ENCODE peak calls at places on chromosomes 4 and X, in nine cellular contexts. One of them, this sample, is unnamed.

GRCh38 chr4:17688011-17688441 is 73.6 kb downstream of the MED28 start:
- DNase-seq in testis: no peak
- DNase-seq in heart left ventricle: no peak
- DNase-seq in suprapubic skin: no peak
- DNase-seq in stomach: no peak
- DNase-seq in right lobe of liver: no peak
- DNase-seq in A549: no peak
- DNase-seq in IMR-90: no peak
- DNase-seq in breast epithelium: no peak
- DNase-seq in this sample: no peak

GRCh38 chr4:893276-893994 is 38.7 kb downstream of the GAK start:
- DNase-seq in testis: no peak
- DNase-seq in heart left ventricle: no peak
- DNase-seq in suprapubic skin: no peak
- DNase-seq in stomach: no peak
- DNase-seq in right lobe of liver: no peak
- DNase-seq in A549: no peak
- DNase-seq in IMR-90: no peak
- DNase-seq in breast epithelium: no peak
- DNase-seq in this sample: no peak

GRCh38 chr4:92263010-92263409 is 40.8 kb upstream of the GRID2 start:
- DNase-seq in testis: no peak
- DNase-seq in heart left ventricle: no peak
- DNase-seq in suprapubic skin: no peak
- DNase-seq in stomach: no peak
- DNase-seq in right lobe of liver: no peak
- DNase-seq in A549: no peak
- DNase-seq in IMR-90: no peak
- DNase-seq in breast epithelium: no peak
- DNase-seq in this sample: no peak

GRCh38 chrX:19514791-19515614 is at the start of gene MAP3K15:
- DNase-seq in testis: peak
- DNase-seq in heart left ventricle: no peak
- DNase-seq in suprapubic skin: no peak
- DNase-seq in stomach: peak
- DNase-seq in right lobe of liver: peak
- DNase-seq in A549: peak
- DNase-seq in IMR-90: no peak
- DNase-seq in breast epithelium: no peak
- DNase-seq in this sample: no peak

GRCh38 chr4:14446311-14446710 is 556.0 kb upstream of the CPEB2 start:
- DNase-seq in testis: no peak
- DNase-seq in heart left ventricle: no peak
- DNase-seq in suprapubic skin: no peak
- DNase-seq in stomach: no peak
- DNase-seq in right lobe of liver: no peak
- DNase-seq in A549: no peak
- DNase-seq in IMR-90: peak
- DNase-seq in breast epithelium: no peak
- DNase-seq in this sample: no peak

GRCh38 chrX:96480081-96480480 is 204.6 kb upstream of the DIAPH2 start:
- DNase-seq in testis: no peak
- DNase-seq in heart left ventricle: no peak
- DNase-seq in suprapubic skin: no peak
- DNase-seq in stomach: no peak
- DNase-seq in right lobe of liver: no peak
- DNase-seq in A549: no peak
- DNase-seq in IMR-90: peak
- DNase-seq in breast epithelium: no peak
- DNase-seq in this sample: no peak

GRCh38 chrX:51866156-51866555 is 27.3 kb upstream of the MAGED1 start:
- DNase-seq in testis: no peak
- DNase-seq in heart left ventricle: no peak
- DNase-seq in suprapubic skin: no peak
- DNase-seq in stomach: no peak
- DNase-seq in right lobe of liver: no peak
- DNase-seq in A549: no peak
- DNase-seq in IMR-90: peak
- DNase-seq in breast epithelium: no peak
- DNase-seq in this sample: no peak

GRCh38 chrX:39714471-39714870 is 383.3 kb downstream of the BCOR start:
- DNase-seq in testis: no peak
- DNase-seq in heart left ventricle: no peak
- DNase-seq in suprapubic skin: no peak
- DNase-seq in stomach: no peak
- DNase-seq in right lobe of liver: no peak
- DNase-seq in A549: no peak
- DNase-seq in IMR-90: no peak
- DNase-seq in breast epithelium: no peak
- DNase-seq in this sample: no peak

GRCh38 chrX:106726485-106727437 is at the start of gene RNF128:
- DNase-seq in testis: peak
- DNase-seq in heart left ventricle: peak
- DNase-seq in suprapubic skin: peak
- DNase-seq in stomach: peak
- DNase-seq in right lobe of liver: peak
- DNase-seq in A549: peak
- DNase-seq in IMR-90: peak
- DNase-seq in breast epithelium: no peak
- DNase-seq in this sample: no peak

GRCh38 chrX:97743014-97743413 is 859.3 kb downstream of the RPA4 start:
- DNase-seq in testis: no peak
- DNase-seq in heart left ventricle: no peak
- DNase-seq in suprapubic skin: no peak
- DNase-seq in stomach: no peak
- DNase-seq in right lobe of liver: no peak
- DNase-seq in A549: no peak
- DNase-seq in IMR-90: no peak
- DNase-seq in breast epithelium: no peak
- DNase-seq in this sample: no peak

GRCh38 chr4:149264093-149264733 is 551.4 kb downstream of the IQCM start:
- DNase-seq in testis: peak
- DNase-seq in heart left ventricle: peak
- DNase-seq in suprapubic skin: no peak
- DNase-seq in stomach: peak
- DNase-seq in right lobe of liver: peak
- DNase-seq in A549: no peak
- DNase-seq in IMR-90: peak
- DNase-seq in breast epithelium: no peak
- DNase-seq in this sample: no peak

GRCh38 chr4:73701116-73701515 is 39.3 kb upstream of the CXCL8 start:
- DNase-seq in testis: no peak
- DNase-seq in heart left ventricle: no peak
- DNase-seq in suprapubic skin: no peak
- DNase-seq in stomach: no peak
- DNase-seq in right lobe of liver: no peak
- DNase-seq in A549: no peak
- DNase-seq in IMR-90: peak
- DNase-seq in breast epithelium: no peak
- DNase-seq in this sample: no peak

GRCh38 chr4:105306158-105306781 is 159.6 kb downstream of the TET2 start:
- DNase-seq in testis: no peak
- DNase-seq in heart left ventricle: no peak
- DNase-seq in suprapubic skin: no peak
- DNase-seq in stomach: no peak
- DNase-seq in right lobe of liver: no peak
- DNase-seq in A549: no peak
- DNase-seq in IMR-90: no peak
- DNase-seq in breast epithelium: no peak
- DNase-seq in this sample: no peak

GRCh38 chr4:40484346-40484745 is 145.3 kb downstream of the RBM47 start:
- DNase-seq in testis: no peak
- DNase-seq in heart left ventricle: no peak
- DNase-seq in suprapubic skin: no peak
- DNase-seq in stomach: no peak
- DNase-seq in right lobe of liver: no peak
- DNase-seq in A549: no peak
- DNase-seq in IMR-90: no peak
- DNase-seq in breast epithelium: no peak
- DNase-seq in this sample: no peak

GRCh38 chr4:108113229-108113628 is 55.5 kb downstream of the LEF1 start:
- DNase-seq in testis: no peak
- DNase-seq in heart left ventricle: no peak
- DNase-seq in suprapubic skin: no peak
- DNase-seq in stomach: no peak
- DNase-seq in right lobe of liver: no peak
- DNase-seq in A549: no peak
- DNase-seq in IMR-90: no peak
- DNase-seq in breast epithelium: no peak
- DNase-seq in this sample: no peak

GRCh38 chr4:168408620-168409019 is 71.7 kb downstream of the DDX60L start:
- DNase-seq in testis: peak
- DNase-seq in heart left ventricle: peak
- DNase-seq in suprapubic skin: peak
- DNase-seq in stomach: no peak
- DNase-seq in right lobe of liver: no peak
- DNase-seq in A549: no peak
- DNase-seq in IMR-90: peak
- DNase-seq in breast epithelium: peak
- DNase-seq in this sample: no peak
- TF ChIP-seq POLR2A in testis: no peak
- TF ChIP-seq POLR2A in heart left ventricle: no peak
- TF ChIP-seq POLR2A in suprapubic skin: no peak
- TF ChIP-seq POLR2A in stomach: no peak
- TF ChIP-seq POLR2A in right lobe of liver: no peak
- TF ChIP-seq POLR2A in A549: no peak
- TF ChIP-seq POLR2A in IMR-90: peak
- TF ChIP-seq POLR2A in breast epithelium: no peak
- TF ChIP-seq POLR2A in this sample: no peak

GRCh38 chrX:133677123-133678063 is 262.1 kb upstream of the GPC4 start:
- DNase-seq in testis: no peak
- DNase-seq in heart left ventricle: no peak
- DNase-seq in suprapubic skin: no peak
- DNase-seq in stomach: no peak
- DNase-seq in right lobe of liver: no peak
- DNase-seq in A549: no peak
- DNase-seq in IMR-90: no peak
- DNase-seq in breast epithelium: no peak
- DNase-seq in this sample: no peak
- H3K27ac ChIP-seq in testis: no peak
- H3K27ac ChIP-seq in heart left ventricle: no peak
- H3K27ac ChIP-seq in suprapubic skin: no peak
- H3K27ac ChIP-seq in stomach: peak
- H3K27ac ChIP-seq in right lobe of liver: no peak
- H3K27ac ChIP-seq in A549: no peak
- H3K27ac ChIP-seq in IMR-90: no peak
- H3K27ac ChIP-seq in breast epithelium: no peak
- H3K27ac ChIP-seq in this sample: no peak

DNA sequence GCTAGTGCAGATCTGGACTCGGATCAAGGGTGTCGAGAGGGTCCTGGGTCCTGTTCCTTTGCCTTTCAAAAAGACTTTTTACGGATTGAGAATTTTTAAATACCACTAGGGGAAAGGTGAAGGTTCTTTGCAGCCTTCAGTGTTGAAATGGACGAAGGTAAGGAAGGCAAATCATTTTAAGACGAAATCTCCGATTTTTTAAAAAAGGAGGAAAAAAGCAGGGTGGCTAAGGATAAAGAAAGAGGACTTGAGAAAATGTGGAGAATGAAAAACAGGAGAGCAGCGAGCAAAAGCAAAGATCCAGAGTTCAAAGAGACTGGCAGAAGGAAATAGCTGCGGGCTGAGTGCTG is 333 bp downstream of the EPHA5 start:
- DNase-seq in testis: no peak
- DNase-seq in heart left ventricle: no peak
- DNase-seq in suprapubic skin: no peak
- DNase-seq in stomach: no peak
- DNase-seq in right lobe of liver: no peak
- DNase-seq in A549: no peak
- DNase-seq in IMR-90: no peak
- DNase-seq in breast epithelium: no peak
- DNase-seq in this sample: no peak
- H3K4me3 ChIP-seq in testis: peak
- H3K4me3 ChIP-seq in heart left ventricle: peak
- H3K4me3 ChIP-seq in suprapubic skin: peak
- H3K4me3 ChIP-seq in stomach: peak
- H3K4me3 ChIP-seq in right lobe of liver: no peak
- H3K4me3 ChIP-seq in A549: peak
- H3K4me3 ChIP-seq in IMR-90: peak
- H3K4me3 ChIP-seq in breast epithelium: peak
- H3K4me3 ChIP-seq in this sample: peak

GRCh38 chr4:186190456-186191265 is 706 bp upstream of the CYP4V2 start:
- DNase-seq in testis: peak
- DNase-seq in heart left ventricle: peak
- DNase-seq in suprapubic skin: no peak
- DNase-seq in stomach: no peak
- DNase-seq in right lobe of liver: no peak
- DNase-seq in A549: peak
- DNase-seq in IMR-90: no peak
- DNase-seq in breast epithelium: peak
- DNase-seq in this sample: no peak

GRCh38 chr4:186189656-186190055 is 1.7 kb upstream of the CYP4V2 start:
- DNase-seq in testis: no peak
- DNase-seq in heart left ventricle: no peak
- DNase-seq in suprapubic skin: no peak
- DNase-seq in stomach: no peak
- DNase-seq in right lobe of liver: no peak
- DNase-seq in A549: no peak
- DNase-seq in IMR-90: no peak
- DNase-seq in breast epithelium: no peak
- DNase-seq in this sample: no peak

GRCh38 chr4:186191266-186192067 is at the start of gene CYP4V2:
- DNase-seq in testis: peak
- DNase-seq in heart left ventricle: peak
- DNase-seq in suprapubic skin: peak
- DNase-seq in stomach: peak
- DNase-seq in right lobe of liver: peak
- DNase-seq in A549: peak
- DNase-seq in IMR-90: peak
- DNase-seq in breast epithelium: peak
- DNase-seq in this sample: peak

GRCh38 chr4:186193851-186194250 is 2.5 kb downstream of the CYP4V2 start:
- DNase-seq in testis: no peak
- DNase-seq in heart left ventricle: no peak
- DNase-seq in suprapubic skin: no peak
- DNase-seq in stomach: no peak
- DNase-seq in right lobe of liver: no peak
- DNase-seq in A549: no peak
- DNase-seq in IMR-90: no peak
- DNase-seq in breast epithelium: no peak
- DNase-seq in this sample: no peak

DNA sequence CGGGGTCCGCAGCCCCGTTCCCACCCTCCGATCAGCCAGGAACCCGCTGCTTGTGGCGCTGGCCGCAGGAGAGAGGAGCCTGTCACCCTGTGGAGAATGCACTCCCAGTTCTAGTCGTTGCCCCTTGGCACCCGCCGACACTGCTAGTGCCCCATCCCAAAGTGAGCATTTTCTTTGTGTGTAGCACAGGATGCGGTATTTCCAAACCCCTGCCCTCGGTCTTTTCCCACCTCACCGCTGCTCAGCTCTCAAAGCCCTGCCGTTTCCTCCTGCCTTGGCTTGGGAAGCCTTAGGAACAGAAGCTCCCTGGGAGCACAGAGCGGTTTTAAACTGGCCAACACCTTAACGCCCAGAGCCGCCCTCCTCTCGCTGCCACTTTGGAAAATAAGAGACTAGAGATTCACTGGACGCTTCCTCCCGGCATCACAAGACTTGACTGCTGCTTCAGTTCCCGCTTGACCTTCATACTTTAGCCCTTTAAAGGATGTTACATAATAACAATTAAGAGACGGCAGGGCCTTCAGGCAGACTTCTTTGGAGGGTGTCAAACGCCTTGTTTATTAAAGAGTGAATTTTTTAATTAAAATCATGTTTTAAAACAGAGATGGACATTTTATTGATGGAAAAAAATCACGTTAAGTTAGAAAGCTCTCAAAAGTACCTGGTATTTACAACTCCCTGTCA is 843 bp downstream of the CYP4V2 start:
- DNase-seq in testis: peak
- DNase-seq in heart left ventricle: peak
- DNase-seq in suprapubic skin: peak
- DNase-seq in stomach: peak
- DNase-seq in right lobe of liver: peak
- DNase-seq in A549: peak
- DNase-seq in IMR-90: peak
- DNase-seq in breast epithelium: peak
- DNase-seq in this sample: no peak
- TF ChIP-seq POLR2A in testis: no peak
- TF ChIP-seq POLR2A in heart left ventricle: no peak
- TF ChIP-seq POLR2A in suprapubic skin: no peak
- TF ChIP-seq POLR2A in stomach: no peak
- TF ChIP-seq POLR2A in right lobe of liver: no peak
- TF ChIP-seq POLR2A in A549: no peak
- TF ChIP-seq POLR2A in IMR-90: no peak
- TF ChIP-seq POLR2A in breast epithelium: no peak
- TF ChIP-seq POLR2A in this sample: no peak

This sample was measured in esophagus squamous epithelium.